ENCODE peak calls at places on chromosomes 12 and 14, in eight cellular contexts. S, O, R, P, X, I, W and K are unnamed samples.

GRCh38 chr14:84864582-84865271 is 665.2 kb upstream of the FLRT2 start:
- DNase-seq in W (no peak), P (no peak), I (no peak), S (no peak), R (no peak), O (no peak), X (no peak), K (no peak)

GRCh38 chr12:105977256-105978051 is 161.3 kb downstream of the NUAK1 start:
- DNase-seq in R (no peak), X (no peak), I (no peak), W (peak), P (no peak), S (peak), O (no peak), K (no peak)

GRCh38 chr12:13173537-13173936 is 23.0 kb upstream of the EMP1 start:
- DNase-seq in S (peak), R (peak), P (peak), I (no peak), W (peak), O (peak), X (no peak), K (peak)

GRCh38 chr14:101252443-101253214 is 308.7 kb upstream of the DIO3 start:
- DNase-seq in I (no peak), P (no peak), R (no peak), O (no peak), X (no peak), S (no peak), W (no peak), K (no peak)

GRCh38 chr14:54781936-54782802 is 120.5 kb downstream of the GCH1 start:
- DNase-seq in S (no peak), X (no peak), R (no peak), O (no peak), W (no peak), P (no peak), I (no peak), K (no peak)

GRCh38 chr12:60487284-60487683 is 891.5 kb downstream of the SLC16A7 start:
- DNase-seq in P (no peak), R (no peak), W (no peak), O (no peak), S (no peak), I (no peak), X (no peak), K (no peak)

GRCh38 chr14:44163946-44164345 is 343.1 kb downstream of the FSCB start:
- DNase-seq in S (no peak), P (no peak), I (no peak), R (no peak), O (no peak), X (no peak), W (no peak), K (no peak)

GRCh38 chr12:91502208-91502607 is 319.6 kb upstream of the DCN start:
- DNase-seq in I (no peak), W (no peak), O (no peak), P (no peak), S (no peak), X (no peak), R (no peak), K (no peak)

GRCh38 chr14:72892103-72892878 is 1.6 kb downstream of the DPF3 start:
- DNase-seq in R (no peak), P (no peak), O (no peak), W (peak), S (peak), I (no peak), X (no peak), K (no peak)

GRCh38 chr12:21526721-21527345 is 737 bp downstream of the SPX start:
- DNase-seq in X (no peak), W (no peak), P (no peak), O (no peak), R (no peak), I (no peak), S (no peak), K (no peak)

GRCh38 chr12:57603323-57603722 is 1.3 kb upstream of the DTX3 start:
- DNase-seq in W (no peak), X (no peak), S (no peak), I (no peak), O (no peak), P (no peak), R (no peak), K (no peak)

GRCh38 chr14:29927596-29928341 is at the start of gene PRKD1:
- DNase-seq in W (peak), P (no peak), I (peak), R (peak), O (no peak), X (no peak), S (peak), K (no peak)

GRCh38 chr12:8947737-8948136 is 1.7 kb downstream of the M6PR start:
- DNase-seq in P (no peak), W (no peak), S (no peak), I (no peak), X (no peak), O (peak), R (no peak), K (no peak)

GRCh38 chr14:100362311-100362927 is 39.3 kb downstream of the SLC25A47 start:
- DNase-seq in X (no peak), I (no peak), R (no peak), W (peak), P (no peak), S (no peak), O (no peak), K (no peak)

GRCh38 chr12:114166360-114166759 is 200.2 kb upstream of the RBM19 start:
- DNase-seq in S (peak), R (no peak), W (peak), I (no peak), X (no peak), O (peak), P (peak), K (no peak)

GRCh38 chr14:53956427-53957201 is at the start of gene BMP4:
- DNase-seq in O (no peak), W (peak), I (no peak), R (no peak), X (peak), S (peak), P (peak), K (peak)

GRCh38 chr12:42779186-42779859 is 189.8 kb upstream of the PRICKLE1 start:
- DNase-seq in X (no peak), W (peak), I (no peak), P (no peak), R (no peak), S (peak), O (peak), K (no peak)

GRCh38 chr14:59507063-59507751 is 22.9 kb downstream of the JKAMP start:
- DNase-seq in W (peak), R (no peak), S (no peak), O (peak), X (no peak), I (peak), P (peak), K (no peak)

GRCh38 chr12:49340971-49341776 is 4.2 kb upstream of the C1QL4 start:
- DNase-seq in I (no peak), X (no peak), S (no peak), O (no peak), P (no peak), R (no peak), W (no peak), K (no peak)

GRCh38 chr12:11105546-11105945 is 13.4 kb upstream of the TAS2R43 start:
- DNase-seq in X (no peak), W (no peak), O (no peak), R (no peak), P (no peak), S (no peak), I (no peak), K (no peak)

GRCh38 chr12:82426081-82426480 is 67.8 kb downstream of the METTL25 start:
- DNase-seq in R (no peak), O (no peak), S (no peak), P (no peak), I (no peak), X (no peak), W (no peak), K (no peak)

GRCh38 chr12:106001105-106001489 is 137.7 kb downstream of the NUAK1 start:
- DNase-seq in R (no peak), I (no peak), S (no peak), W (no peak), O (no peak), P (no peak), X (no peak), K (no peak)

GRCh38 chr12:116529048-116529447 is 30.1 kb upstream of the MAP1LC3B2 start:
- DNase-seq in S (peak), I (no peak), R (no peak), P (no peak), W (peak), X (no peak), O (no peak), K (no peak)

GRCh38 chr14:95786566-95786965 is 72.6 kb upstream of the TCL1A start:
- DNase-seq in I (no peak), S (no peak), X (no peak), W (no peak), R (no peak), P (no peak), O (no peak), K (no peak)

GRCh38 chr14:95504135-95505029 is 12.1 kb downstream of the SYNE3 start:
- DNase-seq in O (no peak), R (no peak), S (peak), I (no peak), W (peak), P (no peak), X (no peak), K (no peak)

GRCh38 chr14:105351920-105352871 is 37.6 kb downstream of the PACS2 start:
- DNase-seq in P (peak), R (peak), W (peak), S (peak), X (peak), I (peak), O (peak), K (peak)

GRCh38 chr12:89472508-89472907 is 52.1 kb downstream of the GALNT4 start:
- DNase-seq in X (no peak), O (no peak), S (peak), P (no peak), I (no peak), R (no peak), W (peak), K (no peak)

GRCh38 chr12:130491421-130492357 is 154.0 kb downstream of the PIWIL1 start:
- DNase-seq in I (no peak), S (no peak), X (no peak), O (no peak), P (no peak), R (no peak), W (no peak), K (no peak)

GRCh38 chr12:11768233-11768965 is 118.9 kb downstream of the ETV6 start:
- DNase-seq in P (no peak), O (no peak), W (no peak), X (no peak), S (no peak), I (no peak), R (no peak), K (no peak)

GRCh38 chr12:116533343-116534248 is 25.6 kb upstream of the MAP1LC3B2 start:
- DNase-seq in X (no peak), I (peak), O (peak), P (peak), R (no peak), S (peak), W (peak), K (peak)

GRCh38 chr12:40068416-40068815 is 37.5 kb downstream of the SLC2A13 start:
- DNase-seq in P (no peak), O (no peak), W (no peak), X (no peak), I (no peak), S (no peak), R (no peak), K (no peak)

GRCh38 chr12:128817115-128818015 is 6.4 kb downstream of the SLC15A4 start:
- DNase-seq in W (peak), R (no peak), P (no peak), S (no peak), X (no peak), I (no peak), O (no peak), K (peak)

GRCh38 chr12:128190614-128191013 is 76.4 kb upstream of the TMEM132C start:
- DNase-seq in R (no peak), W (no peak), I (no peak), X (no peak), O (no peak), S (no peak), P (no peak), K (no peak)

GRCh38 chr12:121400332-121401139 is 618 bp downstream of the RNF34 start:
- DNase-seq in I (no peak), R (no peak), S (peak), O (peak), P (peak), X (no peak), W (peak), K (peak)

GRCh38 chr14:43481864-43482263 is 1025.2 kb downstream of the FSCB start:
- DNase-seq in R (no peak), P (no peak), I (no peak), W (no peak), X (no peak), S (no peak), O (no peak), K (no peak)

GRCh38 chr12:83827860-83828259 is 1084.7 kb downstream of the SLC6A15 start:
- DNase-seq in P (no peak), I (no peak), O (peak), S (no peak), W (no peak), X (no peak), R (no peak), K (no peak)

GRCh38 chr12:24975425-24975824 is 26.5 kb upstream of the BCAT1 start:
- DNase-seq in X (no peak), I (no peak), W (no peak), S (no peak), P (no peak), R (no peak), O (no peak), K (no peak)

GRCh38 chr12:41521872-41522379 is 333.8 kb downstream of the PDZRN4 start:
- DNase-seq in W (peak), P (no peak), O (no peak), S (peak), I (no peak), R (peak), X (no peak), K (no peak)

GRCh38 chr12:53968214-53969127 is 4.5 kb upstream of the HOXC11 start:
- DNase-seq in R (no peak), S (peak), P (no peak), X (no peak), I (no peak), W (no peak), O (no peak), K (no peak)

GRCh38 chr14:55000381-55000780 is 26.5 kb downstream of the WDHD1 start:
- DNase-seq in P (no peak), I (no peak), X (no peak), R (no peak), O (peak), W (peak), S (no peak), K (no peak)

GRCh38 chr12:117819160-117819559 is 149.6 kb downstream of the KSR2 start:
- DNase-seq in I (no peak), W (no peak), R (no peak), O (no peak), S (no peak), X (no peak), P (no peak), K (no peak)
- TF ChIP-seq CTCF in I (no peak), W (no peak), R (no peak), O (no peak), S (no peak), X (no peak), P (no peak), K (no peak)

GRCh38 chr12:6276936-6277615 is 33.4 kb upstream of the PLEKHG6 start:
- DNase-seq in O (no peak), S (no peak), P (no peak), I (no peak), X (no peak), W (no peak), R (no peak), K (no peak)
- TF ChIP-seq CTCF in O (no peak), S (no peak), P (peak), I (no peak), X (no peak), W (no peak), R (peak), K (no peak)

DNA sequence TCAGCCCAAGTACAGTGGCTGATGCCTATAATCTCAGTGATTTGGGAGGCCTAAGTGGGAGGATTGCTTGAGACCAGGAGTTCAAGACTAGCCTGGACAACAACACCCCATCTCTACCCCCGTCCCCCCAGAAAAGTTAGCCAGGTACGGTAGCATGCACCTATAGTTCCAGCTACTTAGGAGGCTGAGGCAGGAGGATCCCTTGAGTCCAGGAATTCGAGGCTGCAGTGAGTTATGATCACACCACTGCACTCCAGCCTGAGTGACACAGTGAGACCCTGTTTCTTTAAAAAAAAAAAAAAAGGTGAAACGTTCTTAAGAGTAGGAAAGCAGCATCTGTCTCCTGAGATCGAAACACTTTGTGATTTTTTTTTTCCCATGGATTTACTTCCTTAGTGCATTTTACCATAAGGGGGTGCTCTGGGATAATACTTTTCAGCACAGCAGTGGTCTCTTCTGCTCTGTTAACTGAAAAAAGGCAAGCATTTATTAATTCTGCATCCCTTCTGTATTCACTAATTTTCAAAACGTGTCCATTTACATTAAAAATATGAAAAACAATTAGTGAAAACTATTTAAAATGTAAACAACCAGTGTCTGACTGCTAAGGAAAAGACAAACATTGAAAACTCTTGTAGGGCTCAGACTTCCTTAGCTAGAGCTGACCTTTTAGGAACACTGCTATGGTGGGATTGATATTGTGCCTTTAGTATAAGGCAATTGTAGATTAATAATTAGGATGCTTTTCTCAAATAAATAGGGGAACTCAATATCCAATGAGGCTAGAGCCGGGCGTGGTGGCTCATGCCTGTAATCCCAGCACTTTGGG is 31.2 kb upstream of the USP44 start:
- DNase-seq in P (peak), R (no peak), X (no peak), O (peak), S (peak), W (peak), I (no peak), K (no peak)
- TF ChIP-seq CTCF in P (peak), R (peak), X (peak), O (peak), S (peak), W (peak), I (peak), K (peak)

GRCh38 chr12:110006115-110006514 is 6.9 kb downstream of the ANKRD13A start:
- DNase-seq in R (no peak), S (no peak), I (no peak), W (no peak), O (no peak), P (no peak), X (no peak), K (no peak)

GRCh38 chr12:110010853-110011835 is 11.9 kb downstream of the ANKRD13A start:
- DNase-seq in S (no peak), P (no peak), X (no peak), W (no peak), O (no peak), R (no peak), I (no peak), K (no peak)

GRCh38 chr12:110005319-110005973 is 6.2 kb downstream of the ANKRD13A start:
- DNase-seq in I (no peak), S (no peak), P (no peak), W (no peak), X (no peak), R (no peak), O (no peak), K (no peak)

GRCh38 chr12:110004598-110004997 is 5.4 kb downstream of the ANKRD13A start:
- DNase-seq in O (no peak), S (no peak), I (no peak), W (no peak), R (no peak), X (no peak), P (no peak), K (no peak)

DNA sequence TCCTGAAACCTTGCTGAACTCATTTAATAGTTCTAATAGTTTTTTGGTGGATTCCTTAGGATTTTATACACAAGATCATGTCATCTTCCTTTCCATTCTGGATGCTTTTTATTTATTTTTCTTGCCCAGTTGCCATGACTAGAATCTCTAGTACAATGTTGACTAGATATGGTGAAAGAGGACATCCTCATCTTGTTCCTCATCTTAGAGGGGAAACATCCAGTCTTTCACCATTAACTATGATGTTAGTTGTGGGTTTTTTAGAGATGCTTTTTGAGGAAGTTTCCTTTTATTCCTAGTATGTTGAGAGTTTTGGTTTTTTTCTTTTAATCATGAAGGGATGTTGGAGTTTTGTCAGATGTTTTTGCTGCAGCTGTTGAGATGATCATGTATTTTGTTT is 8.6 kb downstream of the ANKRD13A start:
- DNase-seq in P (no peak), R (no peak), O (peak), X (no peak), I (no peak), S (no peak), W (no peak), K (no peak)
- TF ChIP-seq CTCF in P (no peak), R (no peak), O (no peak), X (no peak), I (no peak), S (no peak), W (no peak), K (no peak)

GRCh38 chr12:107522692-107523477 is 162.7 kb upstream of the PWP1 start:
- DNase-seq in I (no peak), R (no peak), S (no peak), P (no peak), O (peak), W (no peak), X (no peak), K (no peak)
- TF ChIP-seq CTCF in I (peak), R (no peak), S (no peak), P (peak), O (peak), W (peak), X (no peak), K (no peak)

GRCh38 chr14:20655851-20656250 is 14.4 kb upstream of the OR6S1 start:
- DNase-seq in W (no peak), X (no peak), R (no peak), O (no peak), S (no peak), I (no peak), P (no peak), K (no peak)

GRCh38 chr14:20658246-20658645 is 16.8 kb upstream of the OR6S1 start:
- DNase-seq in W (no peak), X (no peak), S (no peak), P (no peak), O (no peak), R (no peak), I (no peak), K (no peak)

GRCh38 chr14:20652996-20653975 is 11.8 kb upstream of the OR6S1 start:
- DNase-seq in S (peak), O (peak), P (peak), I (no peak), X (no peak), R (peak), W (peak), K (no peak)

GRCh38 chr14:20657216-20658211 is 16.0 kb upstream of the OR6S1 start:
- DNase-seq in P (peak), I (no peak), R (no peak), S (no peak), X (no peak), O (no peak), W (peak), K (no peak)

GRCh38 chr14:20656274-20656673 is 14.8 kb upstream of the OR6S1 start:
- DNase-seq in S (no peak), X (no peak), P (no peak), I (no peak), W (no peak), O (no peak), R (no peak), K (no peak)
- TF ChIP-seq CTCF in S (no peak), X (no peak), P (no peak), I (no peak), W (no peak), O (no peak), R (no peak), K (no peak)

GRCh38 chr14:90275820-90276219 is 19.5 kb downstream of the PSMC1 start:
- DNase-seq in S (no peak), R (no peak), W (no peak), I (no peak), O (no peak), X (no peak), P (no peak), K (no peak)

GRCh38 chr14:90277581-90278198 is 21.3 kb downstream of the PSMC1 start:
- DNase-seq in W (no peak), O (no peak), R (no peak), P (no peak), S (no peak), X (no peak), I (no peak), K (no peak)

GRCh38 chr14:90275455-90275814 is 19.1 kb downstream of the PSMC1 start:
- DNase-seq in O (no peak), R (no peak), P (no peak), I (no peak), X (no peak), W (no peak), S (no peak), K (no peak)

GRCh38 chr14:90278199-90279175 is 22.1 kb downstream of the PSMC1 start:
- DNase-seq in P (no peak), O (no peak), X (no peak), R (no peak), S (no peak), I (no peak), W (no peak), K (no peak)

GRCh38 chr14:90276627-90277367 is 20.4 kb downstream of the PSMC1 start:
- DNase-seq in W (peak), S (no peak), O (peak), I (no peak), P (no peak), X (no peak), R (no peak), K (no peak)
- TF ChIP-seq CTCF in W (no peak), S (no peak), O (no peak), I (no peak), P (no peak), X (no peak), R (no peak), K (no peak)